ENCODE peak calls at places on chromosomes 3 and 15, in six cellular contexts. O, X, Z, V, T and R are unnamed samples.

GRCh38 chr15:47885921-47886320 is 168.6 kb downstream of the SEMA6D start:
- DNase-seq in O (no peak), X (no peak), Z (no peak), V (no peak), T (no peak), R (no peak)

GRCh38 chr3:128419311-128419710 is 47.4 kb downstream of the DNAJB8 start:
- DNase-seq in O (no peak), X (no peak), Z (no peak), V (no peak), T (no peak), R (no peak)

GRCh38 chr15:42931702-42932486 is 11.3 kb upstream of the TTBK2 start:
- DNase-seq in O (no peak), X (no peak), Z (no peak), V (no peak), T (no peak), R (no peak)

GRCh38 chr3:56969851-56970250 is 90.6 kb upstream of the SPATA12 start:
- DNase-seq in O (no peak), X (no peak), Z (no peak), V (no peak), T (no peak), R (no peak)

GRCh38 chr3:172592898-172593669 is 69.9 kb upstream of the TNFSF10 start:
- DNase-seq in O (peak; percentile 41), X (no peak), Z (no peak), V (no peak), T (no peak), R (no peak)

GRCh38 chr3:59771760-59772159 is 721.9 kb upstream of the CFAP20DC start:
- DNase-seq in O (no peak), X (no peak), Z (peak; percentile 31), V (no peak), T (no peak), R (no peak)

GRCh38 chr15:39869251-39869650 is 50.8 kb downstream of the GPR176 start:
- DNase-seq in O (peak; percentile 4), X (no peak), Z (no peak), V (no peak), T (no peak), R (no peak)

GRCh38 chr15:90062729-90063684 is 39.3 kb downstream of the IDH2 start:
- DNase-seq in O (no peak), X (no peak), Z (no peak), V (no peak), T (no peak), R (no peak)

GRCh38 chr3:78076379-78076778 is 1036.5 kb downstream of the ROBO2 start:
- DNase-seq in O (no peak), X (no peak), Z (no peak), V (no peak), T (no peak), R (no peak)

GRCh38 chr3:173028351-173028750 is 112.7 kb downstream of the SPATA16 start:
- DNase-seq in O (no peak), X (no peak), Z (no peak), V (no peak), T (no peak), R (no peak)

GRCh38 chr3:148866261-148866660 is 1.2 kb downstream of the CPA3 start:
- DNase-seq in O (no peak), X (no peak), Z (no peak), V (no peak), T (no peak), R (no peak)